ENCODE peak calls at places on chromosome 6, in four cellular contexts. Y is H9, X is H1, T is trophoblast cell. O is an unnamed sample.
A peak's percentile ranks its signal among the peaks of the same experiment; 100 is the strongest.

GRCh38 chr6:31821301-31822037 is 6.1 kb upstream of the HSPA1B start:
- DNase-seq in Y (peak; percentile 69), X (peak; percentile 75), T (peak; percentile 71), O (peak; percentile 79)

GRCh38 chr6:83265384-83265783 is 72.2 kb downstream of the RWDD2A start:
- DNase-seq in Y (no peak), X (no peak), T (no peak), O (no peak)

GRCh38 chr6:125231133-125231532 is 70.6 kb downstream of the HDDC2 start:
- DNase-seq in Y (no peak), X (no peak), T (no peak), O (no peak)

GRCh38 chr6:33123732-33124524 is 48.1 kb downstream of the HLA-DPB1 start:
- DNase-seq in Y (peak; percentile 62), X (no peak), T (peak; percentile 29), O (peak; percentile 56)

GRCh38 chr6:34301408-34301807 is 52.6 kb upstream of the SMIM29 start:
- DNase-seq in Y (no peak), X (no peak), T (no peak), O (no peak)

GRCh38 chr6:48568856-48569255 is 457.9 kb upstream of the PTCHD4 start:
- DNase-seq in Y (no peak), X (no peak), T (no peak), O (no peak)

GRCh38 chr6:152983637-152984386 is 971 bp upstream of the FBXO5 start:
- DNase-seq in Y (peak; percentile 96), X (peak; percentile 94), T (peak; percentile 97), O (peak; percentile 98)

GRCh38 chr6:125750692-125751333 is 1.4 kb downstream of the HEY2 start:
- DNase-seq in Y (no peak), X (no peak), T (no peak), O (no peak)

GRCh38 chr6:133837801-133838349 is 51.0 kb upstream of the TCF21 start:
- DNase-seq in Y (peak; percentile 91), X (peak; percentile 93), T (peak; percentile 31), O (peak; percentile 88)

GRCh38 chr6:14559754-14560527 is 442.4 kb downstream of the CD83 start:
- DNase-seq in Y (no peak), X (no peak), T (no peak), O (no peak)

GRCh38 chr6:166592818-166593217 is 6.3 kb upstream of the RAMACL start:
- DNase-seq in Y (no peak), X (no peak), T (no peak), O (peak; percentile 48)

GRCh38 chr6:130604869-130605401 is 222.3 kb upstream of the SMLR1 start:
- DNase-seq in Y (no peak), X (no peak), T (no peak), O (no peak)
- H3K4ac ChIP-seq in Y (no peak overlapping the region), X (no peak overlapping the region), T (no peak overlapping the region), O (no peak overlapping the region)

DNA sequence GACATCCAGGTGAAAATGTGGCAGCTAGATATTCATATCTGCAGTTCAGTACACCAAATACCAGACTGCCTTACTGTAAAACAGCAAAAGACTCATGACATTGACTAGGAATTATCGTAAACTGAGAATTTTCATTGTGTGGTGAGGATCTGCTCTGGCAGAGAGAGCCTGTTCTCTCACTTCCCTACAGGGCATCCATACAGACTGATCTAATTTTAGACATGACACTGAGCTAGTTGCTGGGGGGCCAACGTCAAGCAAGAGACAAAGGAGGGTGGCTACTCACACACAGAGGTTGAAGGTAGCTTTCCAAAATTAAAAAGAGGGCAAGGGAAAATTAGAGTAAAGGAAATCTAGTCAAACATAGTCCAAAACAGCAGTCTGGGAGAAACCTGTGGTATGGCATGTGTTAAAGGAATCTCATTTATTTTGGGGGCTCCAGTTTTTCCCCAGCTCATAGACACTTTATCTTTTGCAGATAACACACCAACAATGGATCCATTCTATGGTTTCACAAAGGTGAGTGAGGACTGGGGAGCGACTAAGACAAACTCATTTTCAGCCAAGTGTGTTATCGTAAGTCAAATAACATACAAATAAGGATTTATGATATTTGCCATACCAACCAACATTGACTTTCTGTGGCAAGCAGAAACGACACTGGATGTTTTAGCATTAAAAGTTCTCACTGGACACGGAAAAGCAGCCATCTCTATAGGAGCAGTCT is 36.6 kb upstream of the NHSL1 start:
- DNase-seq in Y (no peak), X (no peak), T (no peak), O (peak; percentile 44)
- H3K79me2 ChIP-seq in Y (no peaks in the 10 kb centered on the region), X (peaks cover 18% of the 10 kb centered on the region), T (no peaks in the 10 kb centered on the region), O (peaks cover 14% of the 10 kb centered on the region)

GRCh38 chr6:158046201-158047119 is 64.8 kb downstream of the SYNJ2 start:
- DNase-seq in Y (no peak), X (no peak), T (no peak), O (no peak)
- H3K27ac ChIP-seq in Y (no peak overlapping the region), X (no peak overlapping the region), T (no peak overlapping the region), O (no peak overlapping the region)

DNA sequence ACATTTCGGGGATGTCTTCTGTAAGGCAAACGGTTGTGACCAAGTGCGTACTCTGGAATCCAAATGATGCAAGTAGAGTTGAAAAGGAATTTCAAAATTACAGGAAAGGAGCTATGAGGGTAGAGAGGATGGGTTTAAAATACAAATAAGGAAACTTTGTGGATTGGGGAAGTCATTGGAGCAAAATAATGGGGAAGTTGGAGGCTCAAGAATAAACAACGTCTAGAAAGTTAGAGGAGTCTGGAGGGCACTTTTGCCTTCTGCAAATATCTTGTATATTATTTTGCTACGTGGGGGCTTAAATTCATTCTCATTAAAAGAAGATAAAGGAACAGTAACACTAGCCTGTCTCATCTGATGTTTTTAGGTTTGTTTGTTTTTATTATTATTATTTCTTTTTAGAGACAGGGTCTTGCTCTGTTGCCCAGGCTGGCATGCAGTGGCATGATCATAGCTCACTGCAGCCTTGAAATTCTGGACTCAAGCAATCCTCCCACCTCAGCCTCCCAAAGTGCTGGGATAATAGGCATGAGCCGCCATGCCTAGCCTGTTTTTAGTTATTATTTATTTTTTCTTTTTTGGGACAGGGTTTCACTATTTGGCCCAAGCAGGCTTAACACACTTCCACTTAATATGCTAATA is 55.0 kb upstream of the TNFAIP3 start:
- DNase-seq in Y (no peak), X (no peak), T (peak; percentile 46), O (no peak)
- H3K4ac ChIP-seq in Y (no peak overlapping the region), X (no peak overlapping the region), T (no peak overlapping the region), O (no peak overlapping the region)

GRCh38 chr6:160002882-160003281 is 34.0 kb downstream of the IGF2R start:
- DNase-seq in Y (no peak), X (no peak), T (no peak), O (no peak)
- H3K79me2 ChIP-seq in Y (peaks cover 24% of the 10 kb centered on the region), X (peaks cover 90% of the 10 kb centered on the region), T (peaks cover 6% of the 10 kb centered on the region), O (peaks cover 25% of the 10 kb centered on the region)

GRCh38 chr6:122673345-122673961 is 63.2 kb downstream of the PKIB start:
- DNase-seq in Y (no peak), X (no peak), T (no peak), O (no peak)
- H3K27ac ChIP-seq in Y (no peak overlapping the region), X (no peak overlapping the region), T (peak overlapping the region; percentile 83), O (no peak overlapping the region)

GRCh38 chr6:1395941-1396908 is 6.8 kb downstream of the FOXF2 start:
- DNase-seq in Y (no peak), X (no peak), T (no peak), O (no peak)
- H3K4ac ChIP-seq in Y (no peak overlapping the region), X (no peak overlapping the region), T (no peak overlapping the region), O (no peak overlapping the region)